ENCODE peak calls at places on chromosomes 12 and 14, in eight cellular contexts. H is cardiac muscle cell, D is lung, I is left ventricle myocardium inferior, N is colonic mucosa, K is HepG2, M is suprapubic skin, G is fibroblast of lung. U is an unnamed sample. For H3K4me1, the result is how much of the 10 kb centered on the place peaks cover.

GRCh38 chr12:111409403-111410228 is 3.9 kb downstream of the SH2B3 start:
- DNase-seq in D (peak), G (peak), I (peak), H (no peak), M (no peak), N (no peak), K (no peak), U (no peak)

GRCh38 chr14:93115920-93116675 is at the start of gene ITPK1:
- DNase-seq in D (peak), I (peak), H (peak), N (peak), M (peak), K (peak), G (peak), U (peak)

GRCh38 chr14:54343276-54344121 is 53.3 kb upstream of the CDKN3 start:
- DNase-seq in M (no peak), H (no peak), D (no peak), G (peak), N (no peak), K (peak), I (no peak), U (no peak)

GRCh38 chr12:64178122-64178521 is 44.0 kb downstream of the KICS2 start:
- DNase-seq in N (no peak), G (peak), K (no peak), D (no peak), H (no peak), I (no peak), M (no peak), U (no peak)

GRCh38 chr14:23548351-23549318 is 2.9 kb downstream of the ZFHX2 start:
- DNase-seq in I (no peak), M (no peak), D (no peak), K (no peak), H (no peak), N (no peak), G (peak), U (no peak)

GRCh38 chr12:89864419-89864818 is 155.8 kb upstream of the ATP2B1 start:
- DNase-seq in N (no peak), D (no peak), I (no peak), H (no peak), K (no peak), M (no peak), G (no peak), U (no peak)

GRCh38 chr14:72975776-72976175 is 49.5 kb downstream of the DCAF4 start:
- DNase-seq in I (no peak), H (no peak), M (no peak), D (no peak), K (peak), G (no peak), N (no peak), U (no peak)

GRCh38 chr12:104566244-104566993 is 109.7 kb downstream of the CHST11 start:
- DNase-seq in N (no peak), G (no peak), M (no peak), K (no peak), I (no peak), H (no peak), D (no peak), U (no peak)

GRCh38 chr14:75636100-75636692 is 24.5 kb downstream of the ERG28 start:
- DNase-seq in M (no peak), N (no peak), G (peak), D (no peak), K (no peak), I (no peak), H (no peak), U (no peak)

GRCh38 chr12:16352481-16352880 is 5.0 kb downstream of the MGST1 start:
- DNase-seq in K (no peak), D (no peak), G (peak), H (peak), N (no peak), I (no peak), M (no peak), U (no peak)

GRCh38 chr12:92977326-92977725 is 48.2 kb upstream of the EEA1 start:
- DNase-seq in N (no peak), D (no peak), K (no peak), M (no peak), H (no peak), I (no peak), G (no peak), U (no peak)

GRCh38 chr14:81315344-81315743 is 84.8 kb downstream of the STON2 start:
- DNase-seq in K (no peak), M (no peak), H (no peak), I (no peak), D (no peak), G (no peak), N (no peak), U (no peak)

GRCh38 chr14:68756071-68756481 is 36.8 kb downstream of the ZFP36L1 start:
- DNase-seq in M (no peak), H (no peak), G (no peak), N (no peak), I (no peak), D (no peak), K (no peak), U (no peak)

GRCh38 chr14:54686219-54686870 is 119.4 kb downstream of the SAMD4A start:
- DNase-seq in M (peak), H (no peak), K (no peak), N (peak), D (no peak), G (peak), I (peak), U (peak)

GRCh38 chr12:1795785-1796514 is 24.4 kb upstream of the LRTM2 start:
- DNase-seq in H (peak), M (peak), K (peak), G (peak), N (peak), D (peak), I (peak), U (peak)

GRCh38 chr14:36524874-36525745 is 5.1 kb upstream of the NKX2-1 start:
- DNase-seq in K (peak), I (no peak), D (peak), G (no peak), N (peak), H (peak), M (no peak), U (peak)

GRCh38 chr12:43332977-43333649 is 218.9 kb downstream of the ADAMTS20 start:
- DNase-seq in G (peak), I (no peak), K (no peak), D (no peak), H (peak), N (no peak), M (no peak), U (no peak)

GRCh38 chr14:36313898-36314297 is 6.5 kb downstream of the MBIP start:
- DNase-seq in G (no peak), M (no peak), D (no peak), K (peak), H (no peak), I (no peak), N (no peak), U (no peak)

GRCh38 chr12:116133609-116134214 is 143.8 kb downstream of the MED13L start:
- DNase-seq in I (no peak), H (no peak), G (no peak), K (no peak), D (no peak), M (no peak), N (no peak), U (no peak)

GRCh38 chr12:50690923-50691322 is 73.0 kb upstream of the ATF1 start:
- DNase-seq in M (no peak), N (no peak), G (no peak), H (no peak), K (peak), I (peak), D (no peak), U (no peak)

GRCh38 chr12:109736552-109737108 is 23.0 kb downstream of the FAM222A start:
- DNase-seq in N (no peak), D (no peak), I (peak), G (peak), K (peak), M (peak), H (peak), U (no peak)

GRCh38 chr12:14770495-14771313 is 32.6 kb downstream of the WBP11 start:
- DNase-seq in K (peak), M (peak), D (peak), G (peak), H (peak), I (peak), N (peak), U (peak)

GRCh38 chr12:92899388-92900001 is 29.6 kb downstream of the EEA1 start:
- DNase-seq in M (peak), D (peak), K (peak), G (peak), N (peak), H (no peak), I (peak), U (peak)

GRCh38 chr14:91577632-91578233 is 67.6 kb upstream of the PPP4R3A start:
- DNase-seq in G (no peak), K (no peak), N (no peak), D (no peak), I (no peak), M (no peak), H (no peak), U (no peak)

GRCh38 chr12:32589165-32589891 is 89.8 kb upstream of the DNM1L start:
- DNase-seq in M (no peak), G (no peak), N (no peak), H (no peak), I (no peak), D (no peak), K (no peak), U (no peak)

GRCh38 chr12:57092876-57093411 is 4.0 kb downstream of the NAB2 start:
- DNase-seq in N (no peak), G (no peak), H (no peak), M (peak), I (no peak), D (no peak), K (no peak), U (no peak)

GRCh38 chr12:4261655-4262054 is 11.9 kb upstream of the CCND2 start:
- DNase-seq in I (no peak), M (no peak), D (no peak), K (no peak), G (no peak), N (no peak), H (no peak), U (no peak)

GRCh38 chr12:49776413-49776812 is 35.1 kb downstream of the TMBIM6 start:
- DNase-seq in M (peak), K (peak), I (peak), N (peak), H (peak), G (peak), D (peak), U (peak)

GRCh38 chr12:101648195-101648594 is 49.2 kb upstream of the CHPT1 start:
- DNase-seq in K (no peak), G (no peak), M (no peak), I (no peak), H (no peak), N (no peak), D (no peak), U (no peak)

GRCh38 chr12:31685801-31686200 is 26.3 kb downstream of the ETFBKMT start:
- DNase-seq in G (no peak), H (no peak), D (no peak), M (no peak), N (no peak), K (no peak), I (no peak), U (no peak)

GRCh38 chr12:25348290-25348689 is 97.6 kb upstream of the KRAS start:
- DNase-seq in G (no peak), I (no peak), D (no peak), N (no peak), H (no peak), M (no peak), K (no peak), U (no peak)

GRCh38 chr14:67650694-67651093 is 23.7 kb downstream of the VTI1B start:
- DNase-seq in I (no peak), M (no peak), D (no peak), K (no peak), H (no peak), N (no peak), G (peak), U (no peak)

GRCh38 chr12:69000540-69001243 is 67.7 kb upstream of the CPM start:
- DNase-seq in G (no peak), I (no peak), K (no peak), D (no peak), N (no peak), M (no peak), H (no peak), U (no peak)

GRCh38 chr14:71933026-71933587 is 878 bp downstream of the RGS6 start:
- DNase-seq in D (no peak), H (peak), I (no peak), K (no peak), N (no peak), M (no peak), G (no peak), U (no peak)

GRCh38 chr12:124653169-124653931 is 85.9 kb upstream of the NCOR2 start:
- DNase-seq in D (no peak), G (peak), K (no peak), H (no peak), I (peak), N (no peak), M (no peak), U (no peak)

GRCh38 chr12:2891240-2892053 is 756 bp downstream of the TULP3 start:
- DNase-seq in I (peak), K (peak), H (peak), M (no peak), N (peak), G (peak), D (peak), U (peak)

GRCh38 chr12:2893007-2893406 is 2.3 kb downstream of the TULP3 start:
- DNase-seq in G (peak), N (no peak), K (peak), D (no peak), I (no peak), M (no peak), H (no peak), U (no peak)

GRCh38 chr12:2890001-2890387 is 697 bp upstream of the TULP3 start:
- DNase-seq in G (no peak), H (no peak), D (no peak), M (no peak), I (no peak), N (no peak), K (no peak), U (no peak)

GRCh38 chr12:2892246-2892645 is 1.6 kb downstream of the TULP3 start:
- DNase-seq in K (no peak), N (no peak), M (no peak), H (no peak), I (no peak), D (no peak), G (no peak), U (no peak)

DNA sequence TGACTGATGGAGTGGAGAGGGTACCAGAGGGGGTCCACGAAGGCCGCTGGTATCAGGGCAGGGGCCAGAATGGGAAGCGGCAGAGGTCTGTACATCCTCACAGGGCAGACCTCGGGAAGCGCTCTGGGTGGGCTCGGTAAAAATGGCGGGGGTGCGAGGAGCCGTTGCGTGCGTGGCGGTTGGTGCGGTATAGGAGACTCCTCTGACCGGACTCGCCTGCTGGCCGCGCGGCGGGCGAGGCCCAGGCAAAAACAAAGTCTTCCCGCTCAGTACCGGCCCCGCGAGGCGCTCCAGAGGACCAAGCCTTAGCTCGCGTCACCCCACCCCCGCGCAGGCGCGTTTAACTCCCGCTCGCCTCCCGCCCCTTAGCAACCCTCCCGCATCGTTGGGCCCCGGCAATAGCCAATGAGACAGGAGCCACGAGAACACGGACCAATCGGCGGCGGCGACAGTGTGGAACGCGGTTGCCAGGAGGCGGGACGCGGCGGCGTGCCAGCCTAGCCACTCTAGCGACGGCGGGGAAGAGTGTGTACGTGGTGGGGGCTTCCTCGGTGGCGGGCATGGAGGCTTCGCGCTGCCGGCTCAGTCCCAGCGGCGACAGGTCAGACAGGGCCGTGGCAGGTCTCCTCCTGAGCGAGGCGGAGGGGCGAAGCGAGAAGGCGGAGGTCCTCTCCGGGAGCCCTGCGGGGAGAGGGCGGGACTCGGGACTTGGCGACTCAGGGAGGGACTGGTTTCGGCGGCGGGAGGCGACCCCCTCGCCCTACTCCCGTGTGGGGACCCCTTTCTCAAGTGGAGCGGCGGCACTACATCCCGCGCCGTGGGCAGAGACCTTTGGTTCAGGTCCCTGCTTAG is at the start of gene TULP3:
- DNase-seq in H (peak), G (peak), K (peak), N (peak), I (peak), M (peak), D (peak), U (peak)
- TF ChIP-seq CTCF in H (peak), G (peak), K (peak), N (no peak), I (peak), M (no peak), D (peak), U (no peak)

GRCh38 chr12:96425973-96426372 is 25.7 kb upstream of the CDK17 start:
- DNase-seq in M (no peak), K (no peak), N (no peak), H (no peak), I (no peak), G (peak), D (no peak), U (no peak)

GRCh38 chr12:96424601-96425000 is 24.4 kb upstream of the CDK17 start:
- DNase-seq in K (no peak), N (no peak), H (no peak), I (no peak), G (no peak), M (no peak), D (no peak), U (no peak)

GRCh38 chr12:96422192-96422591 is 22.0 kb upstream of the CDK17 start:
- DNase-seq in G (peak), D (no peak), I (no peak), K (no peak), H (no peak), N (no peak), M (no peak), U (no peak)

GRCh38 chr12:96427269-96427729 is 27.1 kb upstream of the CDK17 start:
- DNase-seq in N (peak), I (peak), H (no peak), K (peak), G (peak), M (peak), D (peak), U (peak)

GRCh38 chr12:96425321-96425720 is 25.1 kb upstream of the CDK17 start:
- DNase-seq in M (no peak), D (no peak), I (no peak), H (no peak), G (peak), K (no peak), N (no peak), U (no peak)
- H3K4me1 ChIP-seq in M (under half), D (under half), I (under half), H (under half), G (under half), K (under half), N (under half), U (under half)

GRCh38 chr12:106645074-106645421 is 62.2 kb downstream of the RFX4 start:
- DNase-seq in G (no peak), I (peak), M (peak), N (peak), H (no peak), D (peak), K (peak), U (peak)
- H3K4me3 ChIP-seq in G (no peak), I (peak), M (no peak), N (no peak), H (no peak), D (no peak), K (peak), U (no peak)

GRCh38 chr12:44876554-44877275 is 600 bp upstream of the NELL2 start:
- DNase-seq in K (no peak), H (peak), N (peak), D (peak), G (peak), M (no peak), I (no peak), U (peak)

GRCh38 chr12:44875417-44875953 is 630 bp downstream of the NELL2 start:
- DNase-seq in D (no peak), K (no peak), G (peak), I (no peak), H (peak), M (no peak), N (no peak), U (no peak)

GRCh38 chr12:44875954-44876553 is at the start of gene NELL2:
- DNase-seq in G (peak), N (peak), H (peak), K (no peak), I (no peak), D (peak), M (no peak), U (peak)

GRCh38 chr12:44874981-44875416 is 1.1 kb downstream of the NELL2 start:
- DNase-seq in N (no peak), M (no peak), K (no peak), G (no peak), H (no peak), D (no peak), I (no peak), U (no peak)

GRCh38 chr12:44873898-44874297 is 2.2 kb downstream of the NELL2 start:
- DNase-seq in H (peak), G (peak), D (no peak), K (no peak), M (no peak), I (no peak), N (no peak), U (no peak)
- TF ChIP-seq CTCF in H (no peak), G (no peak), D (no peak), K (no peak), M (no peak), I (no peak), N (no peak), U (no peak)

GRCh38 chr14:22478247-22478646 is 110.8 kb downstream of the DAD1 start:
- DNase-seq in K (no peak), D (no peak), H (no peak), I (no peak), N (no peak), M (no peak), G (no peak), U (no peak)

GRCh38 chr14:22476005-22476751 is 112.8 kb downstream of the DAD1 start:
- DNase-seq in M (no peak), G (no peak), N (no peak), D (no peak), I (no peak), H (no peak), K (no peak), U (no peak)

GRCh38 chr14:22477569-22478194 is 111.3 kb downstream of the DAD1 start:
- DNase-seq in N (no peak), D (no peak), H (no peak), G (no peak), M (no peak), K (no peak), I (no peak), U (no peak)

GRCh38 chr14:22475381-22475780 is 113.6 kb downstream of the DAD1 start:
- DNase-seq in H (no peak), D (no peak), M (no peak), G (no peak), N (no peak), I (no peak), K (no peak), U (no peak)

DNA sequence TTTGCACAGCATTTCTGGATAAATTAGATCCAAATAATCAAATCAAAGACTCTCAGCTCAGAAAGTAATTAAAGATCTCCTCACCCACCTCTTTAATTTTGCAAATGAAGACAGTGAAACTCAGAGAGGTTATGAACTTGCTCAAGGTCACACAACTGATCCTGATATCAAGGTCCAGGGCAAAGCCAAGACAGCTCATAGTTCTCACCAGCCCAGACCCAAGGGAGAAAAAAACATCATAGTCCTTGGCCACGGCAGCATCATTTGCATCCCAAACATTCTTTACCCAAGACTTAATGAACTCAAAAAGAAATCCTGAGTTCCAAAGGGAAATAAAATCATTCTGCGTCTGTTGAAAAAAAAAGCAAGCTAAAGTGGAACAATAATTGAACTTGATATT is 112.1 kb downstream of the DAD1 start:
- DNase-seq in I (no peak), G (no peak), H (no peak), N (no peak), K (no peak), D (no peak), M (no peak), U (no peak)
- H3K4me1 ChIP-seq in I (half or more), G (under half), H (under half), N (under half), K (under half), D (under half), M (half or more), U (under half)

GRCh38 chr14:40122978-40123648 is 690.9 kb upstream of the FBXO33 start:
- DNase-seq in D (no peak), N (no peak), I (no peak), G (no peak), K (no peak), M (no peak), H (no peak), U (no peak)
- H3K4me3 ChIP-seq in D (no peak), N (no peak), I (no peak), G (no peak), K (peak), M (no peak), H (no peak), U (no peak)

GRCh38 chr12:13024151-13024946 is 19.8 kb upstream of the FAM234B start:
- DNase-seq in N (no peak), M (no peak), D (peak), K (peak), H (no peak), I (no peak), G (peak), U (no peak)
- TF ChIP-seq CTCF in N (no peak), M (no peak), D (peak), K (peak), H (peak), I (no peak), G (no peak), U (no peak)

GRCh38 chr14:60514378-60515243 is 5.7 kb downstream of the SIX6 start:
- DNase-seq in H (peak), K (peak), M (no peak), N (no peak), G (no peak), I (no peak), D (no peak), U (no peak)
- H3K4me1 ChIP-seq in H (under half), K (under half), M (under half), N (under half), G (under half), I (under half), D (under half), U (under half)

U was measured in mucosa of descending colon.